ENCODE peak calls at places on chromosome 22, in five cellular contexts. One of them, this sample, is unnamed.

GRCh38 chr22:19607198-19608113 is 83.2 kb upstream of the CLDN5 start:
- DNase-seq in H1: no peak
- DNase-seq in HCT116: no peak
- DNase-seq in K562: peak; percentile 45
- DNase-seq in WTC11: peak; percentile 37
- DNase-seq in this sample: no peak

GRCh38 chr22:43158778-43159483 is 7.6 kb downstream of the TSPO start:
- DNase-seq in H1: no peak
- DNase-seq in HCT116: no peak
- DNase-seq in K562: no peak
- DNase-seq in WTC11: no peak
- DNase-seq in this sample: no peak

GRCh38 chr22:24416611-24417010 is 10.8 kb upstream of the ADORA2A start:
- DNase-seq in H1: no peak
- DNase-seq in HCT116: no peak
- DNase-seq in K562: no peak
- DNase-seq in WTC11: no peak
- DNase-seq in this sample: no peak

GRCh38 chr22:46379301-46379930 is 43.9 kb downstream of the TRMU start:
- DNase-seq in H1: no peak
- DNase-seq in HCT116: no peak
- DNase-seq in K562: no peak
- DNase-seq in WTC11: no peak
- DNase-seq in this sample: no peak

GRCh38 chr22:27730649-27731433 is 70.7 kb downstream of the MN1 start:
- DNase-seq in H1: no peak
- DNase-seq in HCT116: no peak
- DNase-seq in K562: no peak
- DNase-seq in WTC11: no peak
- DNase-seq in this sample: no peak

GRCh38 chr22:23984430-23984829 is 4.5 kb downstream of the GSTT2 start:
- DNase-seq in H1: no peak
- DNase-seq in HCT116: peak; percentile 48
- DNase-seq in K562: no peak
- DNase-seq in WTC11: peak; percentile 79
- DNase-seq in this sample: peak; percentile 70

GRCh38 chr22:44158766-44159165 is 22.0 kb upstream of the PARVG start:
- DNase-seq in H1: no peak
- DNase-seq in HCT116: no peak
- DNase-seq in K562: no peak
- DNase-seq in WTC11: no peak
- DNase-seq in this sample: no peak

GRCh38 chr22:35476341-35476740 is 64.3 kb upstream of the RASD2 start:
- DNase-seq in H1: no peak
- DNase-seq in HCT116: no peak
- DNase-seq in K562: no peak
- DNase-seq in WTC11: no peak
- DNase-seq in this sample: no peak

GRCh38 chr22:45196926-45197605 is 33.3 kb downstream of the NUP50 start:
- DNase-seq in H1: no peak
- DNase-seq in HCT116: no peak
- DNase-seq in K562: no peak
- DNase-seq in WTC11: no peak
- DNase-seq in this sample: no peak

GRCh38 chr22:41417622-41418390 is 28.8 kb downstream of the TOB2 start:
- DNase-seq in H1: no peak
- DNase-seq in HCT116: no peak
- DNase-seq in K562: no peak
- DNase-seq in WTC11: no peak
- DNase-seq in this sample: no peak

GRCh38 chr22:27810566-27810965 is 9.0 kb upstream of the MN1 start:
- DNase-seq in H1: no peak
- DNase-seq in HCT116: no peak
- DNase-seq in K562: no peak
- DNase-seq in WTC11: no peak
- DNase-seq in this sample: no peak

GRCh38 chr22:46844606-46845210 is 82.3 kb downstream of the TBC1D22A start:
- DNase-seq in H1: no peak
- DNase-seq in HCT116: no peak
- DNase-seq in K562: no peak
- DNase-seq in WTC11: no peak
- DNase-seq in this sample: no peak

GRCh38 chr22:42803454-42803853 is 53.6 kb downstream of the ARFGAP3 start:
- DNase-seq in H1: no peak
- DNase-seq in HCT116: no peak
- DNase-seq in K562: no peak
- DNase-seq in WTC11: no peak
- DNase-seq in this sample: no peak

GRCh38 chr22:42001127-42001526 is 2.5 kb downstream of the WBP2NL start:
- DNase-seq in H1: no peak
- DNase-seq in HCT116: no peak
- DNase-seq in K562: no peak
- DNase-seq in WTC11: no peak
- DNase-seq in this sample: no peak

GRCh38 chr22:35518781-35519180 is 21.9 kb upstream of the RASD2 start:
- DNase-seq in H1: no peak
- DNase-seq in HCT116: no peak
- DNase-seq in K562: no peak
- DNase-seq in WTC11: no peak
- DNase-seq in this sample: no peak

GRCh38 chr22:27224485-27225364 is 567.3 kb downstream of the MIAT start:
- DNase-seq in H1: no peak
- DNase-seq in HCT116: no peak
- DNase-seq in K562: no peak
- DNase-seq in WTC11: no peak
- DNase-seq in this sample: no peak

GRCh38 chr22:44088976-44089570 is 65.0 kb downstream of the PARVB start:
- DNase-seq in H1: no peak
- DNase-seq in HCT116: no peak
- DNase-seq in K562: no peak
- DNase-seq in WTC11: no peak
- DNase-seq in this sample: no peak

GRCh38 chr22:50129121-50129734 is 39.4 kb downstream of the MOV10L1 start:
- DNase-seq in H1: no peak
- DNase-seq in HCT116: no peak
- DNase-seq in K562: no peak
- DNase-seq in WTC11: no peak
- DNase-seq in this sample: no peak

GRCh38 chr22:41445171-41446056 is 1.2 kb downstream of the TOB2 start:
- DNase-seq in H1: no peak
- DNase-seq in HCT116: no peak
- DNase-seq in K562: no peak
- DNase-seq in WTC11: peak; percentile 32
- DNase-seq in this sample: no peak

GRCh38 chr22:20429254-20430100 is 8.1 kb downstream of the SCARF2 start:
- DNase-seq in H1: no peak
- DNase-seq in HCT116: no peak
- DNase-seq in K562: peak; percentile 100
- DNase-seq in WTC11: peak; percentile 84
- DNase-seq in this sample: no peak

GRCh38 chr22:21582801-21583740 is 15.6 kb downstream of the UBE2L3 start:
- DNase-seq in H1: no peak
- DNase-seq in HCT116: no peak
- DNase-seq in K562: no peak
- DNase-seq in WTC11: no peak
- DNase-seq in this sample: no peak

GRCh38 chr22:43526951-43527350 is 115.1 kb downstream of the MPPED1 start:
- DNase-seq in H1: no peak
- DNase-seq in HCT116: no peak
- DNase-seq in K562: no peak
- DNase-seq in WTC11: no peak
- DNase-seq in this sample: no peak

GRCh38 chr22:46031965-46032851 is 55.2 kb upstream of the WNT7B start:
- DNase-seq in H1: no peak
- DNase-seq in HCT116: no peak
- DNase-seq in K562: no peak
- DNase-seq in WTC11: peak; percentile 11
- DNase-seq in this sample: no peak

GRCh38 chr22:41762980-41763779 is 37.3 kb upstream of the CCDC134 start:
- DNase-seq in H1: peak; percentile 67
- DNase-seq in HCT116: peak; percentile 28
- DNase-seq in K562: peak; percentile 35
- DNase-seq in WTC11: peak; percentile 91
- DNase-seq in this sample: peak; percentile 71

GRCh38 chr22:43747877-43748276 is 64.2 kb downstream of the EFCAB6 start:
- DNase-seq in H1: no peak
- DNase-seq in HCT116: no peak
- DNase-seq in K562: no peak
- DNase-seq in WTC11: no peak
- DNase-seq in this sample: no peak

GRCh38 chr22:46583571-46583970 is 36.6 kb upstream of the GRAMD4 start:
- DNase-seq in H1: no peak
- DNase-seq in HCT116: no peak
- DNase-seq in K562: no peak
- DNase-seq in WTC11: no peak
- DNase-seq in this sample: no peak

GRCh38 chr22:29369460-29369859 is 18.9 kb downstream of the AP1B1 start:
- DNase-seq in H1: peak; percentile 33
- DNase-seq in HCT116: no peak
- DNase-seq in K562: no peak
- DNase-seq in WTC11: peak; percentile 42
- DNase-seq in this sample: peak; percentile 42

GRCh38 chr22:37549704-37550059 is 10.6 kb upstream of the CDC42EP1 start:
- DNase-seq in H1: no peak
- DNase-seq in HCT116: no peak
- DNase-seq in K562: no peak
- DNase-seq in WTC11: no peak
- DNase-seq in this sample: no peak
- TF ChIP-seq SP1 in H1: no peak
- TF ChIP-seq SP1 in HCT116: no peak
- TF ChIP-seq SP1 in K562: no peak
- TF ChIP-seq SP1 in WTC11: no peak
- TF ChIP-seq SP1 in this sample: no peak

DNA sequence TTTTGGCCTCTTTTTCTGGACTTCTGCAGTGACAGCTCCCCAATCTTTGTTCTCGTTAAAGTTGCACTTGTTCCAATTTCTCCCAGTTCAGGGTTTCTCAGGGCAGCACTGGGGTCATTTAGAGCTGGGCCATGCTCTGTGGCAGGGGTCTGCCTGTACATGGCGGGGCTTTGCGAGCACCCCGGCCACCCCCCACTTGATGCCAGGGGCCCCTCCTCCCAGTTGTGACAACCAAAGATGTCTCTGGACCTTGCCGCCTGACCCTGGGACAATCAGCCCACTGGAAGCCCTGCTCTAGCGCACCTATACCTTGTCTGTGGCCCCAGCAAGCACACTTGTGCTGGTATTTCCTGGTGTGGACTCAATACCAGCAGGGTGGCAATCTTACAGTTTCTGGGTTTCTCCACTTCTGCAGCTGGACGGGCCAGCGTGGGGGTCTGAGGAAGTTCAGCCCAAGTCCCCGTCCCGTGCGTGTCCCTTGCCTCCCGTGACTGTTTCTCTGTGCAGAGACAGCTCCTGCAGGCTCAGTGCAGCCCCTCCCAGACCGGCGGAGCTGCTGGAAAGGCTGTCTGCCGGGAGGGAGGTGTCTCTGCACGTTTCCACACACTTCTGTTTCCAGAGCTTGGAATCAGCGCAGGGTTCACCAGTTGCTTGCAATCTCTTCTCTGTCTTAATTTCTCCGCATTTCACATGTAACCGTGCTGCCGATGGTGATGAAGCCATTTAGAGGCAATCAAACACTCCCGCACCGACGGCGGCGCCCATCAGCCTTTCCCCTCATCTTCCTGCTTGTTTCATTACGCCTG is 1328.9 kb downstream of the BRD1 start:
- DNase-seq in H1: no peak
- DNase-seq in HCT116: no peak
- DNase-seq in K562: no peak
- DNase-seq in WTC11: no peak
- DNase-seq in this sample: no peak
- TF ChIP-seq SP1 in H1: no peak
- TF ChIP-seq SP1 in HCT116: no peak
- TF ChIP-seq SP1 in K562: no peak
- TF ChIP-seq SP1 in WTC11: no peak
- TF ChIP-seq SP1 in this sample: no peak

GRCh38 chr22:30841264-30841663 is 127.3 kb downstream of the MORC2 start:
- DNase-seq in H1: no peak
- DNase-seq in HCT116: no peak
- DNase-seq in K562: no peak
- DNase-seq in WTC11: no peak
- DNase-seq in this sample: no peak
- TF ChIP-seq SP1 in H1: no peak
- TF ChIP-seq SP1 in HCT116: no peak
- TF ChIP-seq SP1 in K562: no peak
- TF ChIP-seq SP1 in WTC11: no peak
- TF ChIP-seq SP1 in this sample: no peak

GRCh38 chr22:32322986-32323385 is 34.7 kb upstream of the RFPL3 start:
- DNase-seq in H1: no peak
- DNase-seq in HCT116: no peak
- DNase-seq in K562: no peak
- DNase-seq in WTC11: no peak
- DNase-seq in this sample: no peak

GRCh38 chr22:32323513-32324164 is 34.0 kb upstream of the RFPL3 start:
- DNase-seq in H1: no peak
- DNase-seq in HCT116: no peak
- DNase-seq in K562: no peak
- DNase-seq in WTC11: no peak
- DNase-seq in this sample: no peak

GRCh38 chr22:32325811-32326237 is 31.8 kb upstream of the RFPL3 start:
- DNase-seq in H1: no peak
- DNase-seq in HCT116: no peak
- DNase-seq in K562: no peak
- DNase-seq in WTC11: peak; percentile 41
- DNase-seq in this sample: no peak

GRCh38 chr22:32325416-32325801 is 32.3 kb upstream of the RFPL3 start:
- DNase-seq in H1: no peak
- DNase-seq in HCT116: no peak
- DNase-seq in K562: no peak
- DNase-seq in WTC11: no peak
- DNase-seq in this sample: no peak

DNA sequence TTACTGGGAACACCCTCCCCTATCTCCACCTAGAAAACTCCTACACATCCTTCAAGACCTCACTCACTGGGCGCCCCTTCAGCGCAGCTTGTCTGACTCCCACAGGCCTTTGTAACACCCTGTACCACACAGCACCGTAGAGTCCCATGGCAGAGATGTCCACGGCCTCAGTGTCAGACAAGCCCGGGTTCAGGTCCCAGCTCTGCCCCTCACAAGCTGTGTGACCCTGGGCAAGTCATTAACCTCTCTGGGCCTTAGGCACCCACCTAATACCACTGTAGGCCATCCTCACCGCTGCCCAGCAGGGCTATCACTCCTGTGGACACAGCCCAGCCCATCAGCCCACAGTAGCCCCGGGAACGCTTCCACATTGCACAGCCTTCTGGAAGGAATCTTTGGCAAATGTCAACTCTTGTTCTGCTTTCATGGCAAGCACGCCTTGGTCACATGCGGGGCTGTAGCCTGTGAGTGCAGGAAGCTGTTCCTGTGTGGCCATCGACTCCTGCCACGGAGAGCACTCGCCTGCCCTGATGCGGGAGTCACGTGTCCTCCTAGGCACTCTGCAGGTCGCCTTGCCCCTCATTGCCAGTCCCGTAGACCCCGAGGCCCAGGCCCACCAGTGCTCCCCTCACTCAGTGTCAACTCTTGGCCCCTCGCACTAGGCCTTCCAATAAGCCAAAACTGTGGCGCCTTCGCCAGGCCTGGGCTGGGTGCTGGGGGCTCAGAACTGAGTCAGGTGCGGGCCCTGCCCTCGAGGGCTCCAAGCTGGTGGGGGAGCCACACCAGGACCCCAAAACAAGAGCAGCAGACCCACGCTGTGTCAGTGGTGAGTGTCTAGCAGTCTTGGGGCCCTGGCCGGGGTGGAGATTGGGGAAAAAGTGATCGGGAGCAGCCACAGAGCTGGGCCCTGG is 32.9 kb upstream of the RFPL3 start:
- DNase-seq in H1: no peak
- DNase-seq in HCT116: no peak
- DNase-seq in K562: no peak
- DNase-seq in WTC11: no peak
- DNase-seq in this sample: no peak
- TF ChIP-seq SP1 in H1: no peak
- TF ChIP-seq SP1 in HCT116: no peak
- TF ChIP-seq SP1 in K562: no peak
- TF ChIP-seq SP1 in WTC11: no peak
- TF ChIP-seq SP1 in this sample: no peak

This sample was measured in HEK293T.